ENCODE peak calls at places on chromosomes 12 and 14, in five cellular contexts. X is HEK293T, N is H1, A is GM12878, L is HepG2. E is an unnamed sample.

GRCh38 chr12:83210933-83211332 is 524.2 kb downstream of the TMTC2 start:
- DNase-seq in L (no peak), X (no peak), A (no peak), N (no peak), E (peak)

GRCh38 chr12:66744956-66745383 is 66.1 kb upstream of the GRIP1 start:
- DNase-seq in L (no peak), N (no peak), X (peak), A (no peak), E (no peak)

GRCh38 chr14:56273151-56273550 is 154.9 kb downstream of the PELI2 start:
- DNase-seq in A (no peak), X (no peak), N (no peak), L (no peak), E (no peak)

GRCh38 chr12:21912318-21912717 is 28.9 kb downstream of the ABCC9 start:
- DNase-seq in L (no peak), A (no peak), X (no peak), N (no peak), E (no peak)

GRCh38 chr12:131283191-131283861 is 329.6 kb downstream of the ADGRD1 start:
- DNase-seq in L (no peak), X (no peak), N (no peak), A (no peak), E (no peak)

GRCh38 chr12:64780220-64780530 is 21.0 kb upstream of the GNS start:
- DNase-seq in L (no peak), X (no peak), A (no peak), N (peak), E (no peak)

GRCh38 chr12:27119797-27120196 is 37.4 kb upstream of the C12orf71 start:
- DNase-seq in A (no peak), L (no peak), N (no peak), X (no peak), E (peak)

GRCh38 chr14:31465113-31465512 is 7.8 kb upstream of the DTD2 start:
- DNase-seq in A (no peak), L (no peak), N (no peak), X (no peak), E (no peak)

GRCh38 chr12:22543246-22544037 is 900 bp downstream of the C2CD5 start:
- DNase-seq in N (peak), X (peak), L (peak), A (peak), E (no peak)

GRCh38 chr12:107405436-107405835 is 280.2 kb upstream of the PWP1 start:
- DNase-seq in N (no peak), A (no peak), X (no peak), L (no peak), E (no peak)

GRCh38 chr14:53999061-53999488 is 42.5 kb upstream of the BMP4 start:
- DNase-seq in N (no peak), L (peak), X (peak), A (no peak), E (no peak)

GRCh38 chr12:1272132-1272531 is 281.1 kb downstream of the ERC1 start:
- DNase-seq in A (no peak), L (no peak), N (no peak), X (no peak), E (no peak)

GRCh38 chr14:63654346-63654745 is 12.7 kb upstream of the WDR89 start:
- DNase-seq in X (no peak), A (no peak), N (no peak), L (no peak), E (no peak)

GRCh38 chr12:116690016-116690709 is 47.7 kb downstream of the SPRING1 start:
- DNase-seq in X (no peak), A (no peak), L (no peak), N (no peak), E (no peak)

GRCh38 chr12:65878540-65878939 is 54.3 kb downstream of the HMGA2 start:
- DNase-seq in A (no peak), L (no peak), N (no peak), X (no peak), E (no peak)

GRCh38 chr14:39169541-39169900 is 612 bp downstream of the TRAPPC6B start:
- DNase-seq in X (no peak), N (no peak), A (no peak), L (no peak), E (no peak)

GRCh38 chr14:91955168-91955567 is 7.7 kb upstream of the FBLN5 start:
- DNase-seq in L (no peak), X (no peak), A (no peak), N (no peak), E (no peak)

GRCh38 chr12:90816353-90817089 is 138.5 kb downstream of the CCER1 start:
- DNase-seq in L (no peak), N (no peak), A (no peak), X (no peak), E (no peak)

GRCh38 chr14:77238996-77239395 is 32.0 kb downstream of the NGB start:
- DNase-seq in A (no peak), X (no peak), N (no peak), L (no peak), E (no peak)

GRCh38 chr12:32270818-32271710 is 128.3 kb upstream of the FGD4 start:
- DNase-seq in X (no peak), L (peak), A (no peak), N (no peak), E (peak)

GRCh38 chr14:97873291-97873690 is 1076.1 kb downstream of the VRK1 start:
- DNase-seq in A (no peak), N (no peak), X (no peak), L (no peak), E (no peak)

GRCh38 chr14:51547260-51547659 is 104.5 kb upstream of the FRMD6 start:
- DNase-seq in N (no peak), X (peak), A (no peak), L (no peak), E (no peak)

GRCh38 chr12:77535734-77536133 is 295.0 kb upstream of the NAV3 start:
- DNase-seq in A (no peak), X (no peak), L (no peak), N (no peak), E (no peak)

GRCh38 chr12:99453831-99454538 is 193.6 kb upstream of the GARIN6 start:
- DNase-seq in N (no peak), A (no peak), L (no peak), X (no peak), E (no peak)

GRCh38 chr12:30826276-30826675 is 71.5 kb upstream of the CAPRIN2 start:
- DNase-seq in A (no peak), L (no peak), N (peak), X (no peak), E (no peak)

GRCh38 chr12:93361159-93361919 is 16.4 kb upstream of the NUDT4 start:
- DNase-seq in A (no peak), X (no peak), N (no peak), L (no peak), E (no peak)

GRCh38 chr14:32697704-32698103 is 241.0 kb upstream of the NPAS3 start:
- DNase-seq in L (no peak), X (no peak), N (no peak), A (no peak), E (no peak)

GRCh38 chr12:106302401-106303201 is at the start of gene TCP11L2:
- DNase-seq in A (no peak), L (peak), X (peak), N (peak), E (peak)

GRCh38 chr14:27026097-27026496 is 428.3 kb upstream of the NOVA1 start:
- DNase-seq in A (no peak), L (no peak), N (no peak), X (no peak), E (no peak)

GRCh38 chr14:50357124-50357523 is 39.6 kb downstream of the CDKL1 start:
- DNase-seq in N (no peak), L (no peak), X (no peak), A (no peak), E (no peak)

GRCh38 chr14:21069388-21070082 is 569 bp upstream of the ARHGEF40 start:
- DNase-seq in L (peak), N (peak), X (no peak), A (no peak), E (no peak)

GRCh38 chr12:131390408-131391100 is 320.3 kb upstream of the SFSWAP start:
- DNase-seq in A (no peak), X (no peak), L (no peak), N (peak), E (peak)

GRCh38 chr14:55977346-55977745 is 140.9 kb upstream of the PELI2 start:
- DNase-seq in L (no peak), A (no peak), N (no peak), X (no peak), E (no peak)

GRCh38 chr12:117155278-117156060 is 34.8 kb downstream of the FBXO21 start:
- DNase-seq in L (peak), N (peak), X (peak), A (no peak), E (peak)

GRCh38 chr14:23438130-23438893 is 2.9 kb upstream of the MYH7 start:
- DNase-seq in X (no peak), A (no peak), L (no peak), N (peak), E (no peak)

GRCh38 chr12:62840311-62840710 is 94.6 kb downstream of the PPM1H start:
- DNase-seq in A (no peak), L (peak), N (no peak), X (no peak), E (no peak)

GRCh38 chr12:84033162-84033561 is 879.4 kb downstream of the SLC6A15 start:
- DNase-seq in X (no peak), L (no peak), N (no peak), A (no peak), E (no peak)

GRCh38 chr12:123843912-123844748 is 82.0 kb downstream of the DNAH10 start:
- DNase-seq in N (no peak), A (no peak), X (no peak), L (no peak), E (no peak)

GRCh38 chr14:61584258-61584657 is 111.1 kb upstream of the HIF1A start:
- DNase-seq in N (no peak), X (no peak), A (no peak), L (no peak), E (no peak)

GRCh38 chr14:67564236-67564635 is 31.1 kb downstream of the PLEKHH1 start:
- DNase-seq in N (no peak), A (no peak), L (no peak), X (no peak), E (no peak)

GRCh38 chr14:67562776-67563150 is 29.7 kb downstream of the PLEKHH1 start:
- DNase-seq in N (no peak), L (no peak), A (no peak), X (no peak), E (no peak)

GRCh38 chr14:67557656-67558055 is 24.6 kb downstream of the PLEKHH1 start:
- DNase-seq in L (no peak), X (no peak), N (no peak), A (no peak), E (no peak)

GRCh38 chr14:67559639-67560038 is 26.5 kb downstream of the PLEKHH1 start:
- DNase-seq in L (no peak), N (no peak), A (no peak), X (no peak), E (no peak)

DNA sequence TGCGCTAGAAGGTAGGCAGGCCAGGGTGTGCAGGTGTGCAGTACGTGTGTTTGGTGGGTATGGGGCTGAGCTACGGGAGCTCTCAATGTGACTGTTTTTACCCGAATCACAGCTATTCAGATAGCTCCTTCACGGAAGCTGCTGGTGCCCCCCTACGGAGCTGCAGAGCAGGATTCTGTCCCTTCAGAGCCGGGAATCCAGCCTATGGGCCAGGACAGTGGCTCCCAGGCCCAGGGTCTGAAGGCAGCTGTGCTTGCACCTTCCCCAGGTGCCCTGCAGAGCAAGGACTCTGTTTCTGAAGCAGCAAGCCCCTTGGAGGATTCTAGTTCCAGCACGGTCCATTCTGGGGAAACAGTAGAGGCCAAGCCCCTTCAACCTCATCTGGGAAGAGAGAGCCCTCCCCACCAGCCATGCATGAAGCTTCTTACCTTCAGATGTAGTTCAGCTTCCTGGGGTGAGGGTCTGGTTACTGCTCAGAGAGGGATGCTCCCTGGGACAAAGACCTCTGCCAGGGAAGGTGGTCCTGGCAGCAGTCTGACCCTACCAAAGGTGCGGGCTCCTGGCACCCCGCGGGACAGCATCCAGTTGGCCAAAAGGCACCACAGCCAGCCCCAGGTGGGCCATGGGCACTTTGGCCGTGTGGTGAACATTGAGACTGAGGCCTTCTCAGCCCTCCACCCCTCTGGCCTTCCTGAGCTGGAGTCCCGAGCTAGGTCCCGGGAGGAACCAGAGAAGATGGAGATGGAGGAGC is 29.1 kb downstream of the PLEKHH1 start:
- DNase-seq in X (no peak), L (no peak), A (no peak), N (no peak), E (no peak)
- TF ChIP-seq SUZ12 in X (no peak), L (no peak), A (no peak), N (no peak), E (no peak)

GRCh38 chr14:79842270-79842669 is 369.0 kb downstream of the DIO2 start:
- DNase-seq in L (no peak), N (no peak), X (no peak), A (no peak), E (no peak)
- TF ChIP-seq SUZ12 in L (no peak), N (no peak), X (no peak), A (no peak), E (no peak)

GRCh38 chr14:70888681-70889175 is 18.5 kb upstream of the PCNX1 start:
- DNase-seq in X (no peak), L (no peak), N (no peak), A (no peak), E (no peak)
- TF ChIP-seq SUZ12 in X (no peak), L (no peak), N (no peak), A (no peak), E (no peak)

DNA sequence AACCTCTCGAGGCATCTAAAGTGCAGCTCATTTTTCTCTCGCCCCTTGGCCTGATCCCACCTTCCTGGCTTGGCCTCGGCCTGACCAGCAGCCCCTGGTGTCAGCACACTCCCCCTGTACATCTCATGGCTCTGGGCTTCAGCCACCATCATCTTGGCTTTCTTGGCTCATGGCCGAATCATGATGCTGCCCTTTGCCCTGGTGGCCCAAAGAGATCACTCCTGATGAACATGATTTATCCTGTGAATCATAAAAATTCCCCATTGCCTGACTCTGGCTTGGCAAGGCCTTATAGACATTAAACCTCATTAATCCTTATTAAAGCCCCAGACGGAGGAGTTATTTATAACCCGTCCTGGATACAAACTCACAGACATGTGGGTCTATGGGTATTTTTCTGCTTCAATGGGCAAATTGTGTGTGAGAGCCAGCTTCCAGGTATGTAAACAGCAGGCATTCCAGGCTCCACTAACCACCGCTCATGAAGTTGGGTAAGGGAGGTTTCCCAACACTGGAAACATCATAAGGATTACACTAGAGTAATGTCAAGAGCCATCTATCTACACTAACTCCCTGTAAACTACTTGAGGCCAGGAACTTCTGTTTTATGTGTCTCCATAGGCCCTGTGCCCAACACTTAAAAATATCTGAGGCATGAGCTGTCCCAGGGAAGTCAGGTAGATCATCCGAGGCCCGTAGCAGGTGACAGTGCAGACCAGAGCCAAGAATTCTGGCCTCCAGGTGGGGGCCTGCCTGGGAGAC is 171.2 kb downstream of the TTC8 start:
- DNase-seq in X (no peak), A (no peak), N (no peak), L (no peak), E (no peak)
- TF ChIP-seq SUZ12 in X (no peak), A (no peak), N (no peak), L (no peak), E (no peak)

DNA sequence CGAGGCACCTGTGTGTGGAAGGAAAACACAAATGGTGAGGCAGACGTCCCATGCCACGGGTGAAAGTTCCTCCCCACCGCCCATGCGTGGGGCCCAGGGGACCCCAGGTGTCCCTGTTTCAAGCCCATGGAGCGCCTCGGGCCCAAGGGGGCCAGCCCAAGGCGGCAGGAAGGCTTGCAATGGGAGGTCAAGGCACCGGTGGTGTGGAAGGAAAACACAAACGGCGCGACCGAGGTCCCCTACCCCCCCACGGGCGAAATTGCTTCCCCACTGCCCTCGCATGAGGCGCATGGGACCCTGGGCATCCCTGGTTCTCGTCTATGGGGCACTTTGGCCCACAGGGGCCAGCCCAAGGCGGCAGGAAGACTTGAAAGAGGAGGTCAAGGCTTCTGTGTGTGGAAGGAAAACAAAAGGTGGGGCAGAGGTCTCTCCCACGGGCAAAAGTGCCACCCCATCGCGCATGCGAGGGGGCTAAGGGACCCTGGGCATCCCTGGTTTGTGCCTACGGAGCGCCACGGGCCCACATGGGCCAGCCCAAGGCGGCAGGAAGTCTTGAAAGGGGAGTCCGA is 379.4 kb downstream of the ALG10 start:
- DNase-seq in L (no peak), X (peak), A (no peak), N (peak), E (no peak)
- TF ChIP-seq SUZ12 in L (no peak), X (no peak), A (no peak), N (no peak), E (no peak)

GRCh38 chr14:74325446-74325845 is 22.7 kb upstream of the ABCD4 start:
- DNase-seq in X (no peak), L (no peak), N (no peak), A (no peak), E (no peak)
- TF ChIP-seq SUZ12 in X (no peak), L (no peak), N (no peak), A (no peak), E (no peak)

DNA sequence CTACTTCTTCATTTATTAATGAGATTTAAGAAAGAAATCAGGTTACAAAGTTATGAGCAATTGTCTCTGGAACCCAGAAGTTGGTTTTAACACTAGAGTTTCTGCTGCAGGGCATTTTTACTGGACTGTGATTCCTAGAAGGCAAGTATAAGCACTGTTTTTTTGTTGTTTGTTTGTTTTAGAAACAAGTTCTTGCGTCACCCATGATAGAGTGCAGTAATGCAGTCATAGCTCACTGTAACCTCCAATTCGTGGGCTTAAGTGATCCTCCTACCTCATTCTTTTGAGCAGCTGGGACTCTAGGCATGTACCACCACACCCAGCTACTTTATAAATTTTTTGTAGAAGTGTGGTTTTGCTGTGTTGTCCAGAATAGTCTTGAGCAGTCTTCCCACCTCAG is 25.6 kb downstream of the RAP1B start:
- DNase-seq in L (no peak), N (no peak), A (no peak), X (no peak), E (no peak)
- TF ChIP-seq SUZ12 in L (no peak), N (no peak), A (no peak), X (no peak), E (no peak)